ENCODE peak calls at places on chromosomes 1 and 21, in eight cellular contexts. B, N, U, W, Q, T, Y and D are unnamed samples.

GRCh38 chr1:230243583-230244377 is 176.7 kb downstream of the GALNT2 start:
- DNase-seq in B (no peak), N (no peak), U (no peak), W (no peak), Q (no peak), T (no peak), Y (no peak), D (no peak)

GRCh38 chr1:207659545-207660148 is 14.7 kb downstream of the CR1L start:
- DNase-seq in B (peak; percentile 50), N (no peak), U (no peak), W (no peak), Q (no peak), T (no peak), Y (no peak), D (peak; percentile 10)

GRCh38 chr1:11704226-11704619 is 12.7 kb downstream of the DRAXIN start:
- DNase-seq in B (no peak), N (no peak), U (no peak), W (no peak), Q (no peak), T (no peak), Y (no peak), D (no peak)

GRCh38 chr1:155083865-155084721 is 5.5 kb downstream of the EFNA3 start:
- DNase-seq in B (no peak), N (no peak), U (no peak), W (no peak), Q (no peak), T (peak; percentile 70), Y (no peak), D (peak; percentile 72)

GRCh38 chr21:46284077-46284644 is 1.2 kb downstream of the MCM3AP start:
- DNase-seq in B (no peak), N (no peak), U (no peak), W (no peak), Q (no peak), T (no peak), Y (no peak), D (peak; percentile 36)

GRCh38 chr1:114260805-114261488 is 107.3 kb upstream of the SYT6 start:
- DNase-seq in B (no peak), N (no peak), U (no peak), W (no peak), Q (no peak), T (no peak), Y (no peak), D (no peak)

GRCh38 chr1:211920141-211920572 is 89.6 kb upstream of the LPGAT1 start:
- DNase-seq in B (peak; percentile 71), N (no peak), U (no peak), W (no peak), Q (no peak), T (no peak), Y (peak; percentile 69), D (no peak)

GRCh38 chr1:89843279-89844121 is 22.7 kb downstream of the LRRC8D start:
- DNase-seq in B (peak; percentile 72), N (peak; percentile 70), U (peak; percentile 96), W (peak; percentile 94), Q (peak; percentile 72), T (no peak), Y (peak; percentile 77), D (peak; percentile 80)

GRCh38 chr1:226643167-226643566 is 94.6 kb downstream of the STUM start:
- DNase-seq in B (no peak), N (peak; percentile 85), U (peak; percentile 87), W (peak; percentile 73), Q (peak; percentile 77), T (peak; percentile 83), Y (peak; percentile 73), D (no peak)

GRCh38 chr1:247551716-247552115 is 2.8 kb downstream of the GCSAML start:
- DNase-seq in B (no peak), N (no peak), U (no peak), W (no peak), Q (no peak), T (no peak), Y (no peak), D (no peak)

GRCh38 chr1:90782046-90782445 is 64.9 kb upstream of the BARHL2 start:
- DNase-seq in B (no peak), N (no peak), U (no peak), W (no peak), Q (no peak), T (no peak), Y (no peak), D (no peak)

GRCh38 chr21:43792406-43792805 is 3.0 kb downstream of the RRP1 start:
- DNase-seq in B (no peak), N (no peak), U (no peak), W (no peak), Q (no peak), T (no peak), Y (no peak), D (no peak)

GRCh38 chr21:35428927-35429326 is 379.8 kb upstream of the RUNX1 start:
- DNase-seq in B (no peak), N (no peak), U (no peak), W (no peak), Q (no peak), T (no peak), Y (no peak), D (no peak)

GRCh38 chr1:106926748-106927582 is 129.5 kb upstream of the PRMT6 start:
- DNase-seq in B (no peak), N (no peak), U (no peak), W (no peak), Q (no peak), T (no peak), Y (no peak), D (no peak)

DNA sequence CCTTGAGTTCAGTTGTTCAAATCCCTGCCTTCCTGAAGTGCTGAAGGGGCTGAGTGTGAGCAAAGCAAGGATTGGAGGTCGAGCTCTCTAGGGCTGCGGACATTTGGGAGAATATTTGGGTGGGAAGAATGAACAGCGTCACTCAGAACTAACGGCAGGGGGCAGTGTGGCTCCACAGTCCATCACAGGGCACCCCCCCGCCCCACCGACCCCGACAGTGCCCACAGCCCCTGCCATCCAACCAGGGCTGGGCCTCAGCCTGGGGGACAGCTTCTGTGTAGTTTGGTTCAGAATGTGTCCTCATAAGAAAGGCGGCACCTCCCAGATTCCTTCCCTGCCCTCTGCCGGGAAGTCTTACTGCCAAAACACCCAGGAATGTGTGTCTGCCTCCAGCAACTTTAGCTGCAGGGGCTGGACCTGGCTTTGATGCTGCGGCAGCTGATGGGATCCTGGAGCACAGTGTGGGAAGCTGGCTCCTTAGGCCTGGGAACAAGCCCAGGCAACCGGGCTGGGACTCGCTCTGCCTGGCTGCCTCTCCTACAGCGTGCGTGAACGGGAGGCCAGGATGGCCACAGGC is 104.8 kb upstream of the TMPRSS2 start:
- DNase-seq in B (peak; percentile 65), N (no peak), U (no peak), W (peak; percentile 87), Q (no peak), T (peak; percentile 52), Y (peak; percentile 91), D (peak; percentile 57)
- TF ChIP-seq POLR2AphosphoS5 in B (peak; percentile 42), N (no peak), U (no peak), W (peak; percentile 43), Q (no peak), T (no peak), Y (peak; percentile 18), D (peak; percentile 37)

GRCh38 chr1:110209715-110210603 is at the start of gene KCNC4:
- DNase-seq in B (peak; percentile 88), N (peak; percentile 92), U (peak; percentile 98), W (peak; percentile 97), Q (peak; percentile 88), T (peak; percentile 90), Y (peak; percentile 94), D (peak; percentile 93)
- TF ChIP-seq POLR2A in B (no peak), N (no peak), U (no peak), W (peak; percentile 43), Q (no peak), T (no peak), Y (no peak), D (peak; percentile 8)

GRCh38 chr1:3363023-3363422 is 91.4 kb upstream of the ARHGEF16 start:
- DNase-seq in B (no peak), N (no peak), U (no peak), W (peak; percentile 42), Q (no peak), T (no peak), Y (no peak), D (no peak)
- TF ChIP-seq POLR2AphosphoS5 in B (no peak), N (no peak), U (no peak), W (no peak), Q (no peak), T (no peak), Y (no peak), D (no peak)

GRCh38 chr1:182029002-182029378 is 32.5 kb downstream of the ZNF648 start:
- DNase-seq in B (no peak), N (no peak), U (no peak), W (no peak), Q (no peak), T (no peak), Y (no peak), D (no peak)

GRCh38 chr1:182035097-182035770 is 26.3 kb downstream of the ZNF648 start:
- DNase-seq in B (no peak), N (no peak), U (no peak), W (no peak), Q (no peak), T (peak; percentile 26), Y (no peak), D (no peak)

GRCh38 chr1:182032251-182032650 is 29.3 kb downstream of the ZNF648 start:
- DNase-seq in B (no peak), N (no peak), U (no peak), W (no peak), Q (no peak), T (no peak), Y (no peak), D (no peak)

DNA sequence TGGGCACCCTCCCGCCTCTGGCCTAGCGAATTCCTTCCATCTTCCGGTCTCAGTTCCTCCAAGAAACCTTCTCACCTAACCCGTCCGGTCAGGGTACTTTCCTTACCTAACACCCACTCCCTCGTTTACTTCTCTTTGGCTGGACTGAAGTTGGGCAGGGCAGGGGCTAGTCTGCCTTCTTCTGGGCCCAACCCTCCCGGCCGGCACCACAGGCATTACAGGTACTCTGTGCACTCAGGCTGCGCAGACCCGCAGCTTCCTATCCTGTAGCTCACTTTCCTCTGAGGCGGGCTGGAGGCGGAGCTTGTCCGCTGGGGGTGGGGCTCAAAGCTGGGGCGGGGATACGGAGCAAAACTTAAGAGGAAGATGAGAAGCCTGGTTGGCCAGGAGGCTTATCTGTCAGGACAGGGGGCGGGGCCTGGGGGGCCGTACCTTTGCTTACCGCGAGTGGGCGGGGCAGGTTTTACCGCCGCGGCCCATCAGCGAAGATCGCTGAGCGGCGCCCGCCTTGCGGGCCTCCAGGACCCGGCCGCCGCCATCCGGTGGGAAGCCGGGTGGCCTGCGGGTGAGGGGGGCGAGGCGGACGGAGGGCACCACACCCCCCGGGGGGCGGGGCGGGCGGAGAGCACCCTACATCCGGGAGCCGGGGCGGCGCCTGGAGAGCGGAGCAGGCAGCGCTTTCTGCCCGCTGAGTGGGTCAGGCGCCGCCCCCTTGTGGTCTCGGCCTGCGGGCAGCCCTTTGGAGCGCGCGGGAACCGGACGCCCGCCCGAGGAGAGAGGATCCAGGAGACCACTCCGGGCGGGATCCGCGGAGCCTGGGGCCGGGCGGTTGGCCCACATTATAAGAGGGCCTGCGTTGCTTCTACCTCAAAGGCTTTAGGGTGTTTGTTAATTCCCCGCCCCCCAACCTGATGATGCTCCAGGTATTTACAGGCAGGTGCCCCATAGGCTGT is 31.9 kb downstream of the ZNF648 start:
- DNase-seq in B (peak; percentile 99), N (peak; percentile 74), U (peak; percentile 99), W (peak; percentile 99), Q (peak; percentile 66), T (peak; percentile 97), Y (peak; percentile 98), D (peak; percentile 99)
- TF ChIP-seq POLR2A in B (no peak), N (peak; percentile 67), U (no peak), W (peak; percentile 90), Q (peak; percentile 80), T (peak; percentile 90), Y (peak; percentile 20), D (peak; percentile 91)

GRCh38 chr1:59422921-59423575 is 126.2 kb downstream of the FGGY start:
- DNase-seq in B (peak; percentile 92), N (no peak), U (no peak), W (no peak), Q (no peak), T (no peak), Y (peak; percentile 87), D (peak; percentile 72)
- TF ChIP-seq POLR2AphosphoS5 in B (peak; percentile 20), N (no peak), U (no peak), W (peak; percentile 73), Q (no peak), T (no peak), Y (no peak), D (no peak)